ENCODE peak calls at places on chromosomes 11 and 22, in four cellular contexts. T is fibroblast of the aortic adventitia, V is epithelial cell of esophagus, J is endodermal cell. I is an unnamed sample.

GRCh38 chr22:27120036-27120435 is 462.6 kb downstream of the MIAT start:
- DNase-seq in T (no peak), J (no peak), V (no peak), I (no peak)

GRCh38 chr11:35166369-35167360 is 27.7 kb downstream of the CD44 start:
- DNase-seq in J (no peak), V (peak; percentile 98), T (peak; percentile 93), I (peak; percentile 95)

GRCh38 chr11:118202599-118203422 is 22.0 kb downstream of the JAML start:
- DNase-seq in T (no peak), V (no peak), J (no peak), I (no peak)

GRCh38 chr11:60924906-60925684 is 835 bp downstream of the TMEM132A start:
- DNase-seq in T (no peak), V (peak; percentile 8), J (peak; percentile 74), I (no peak)

GRCh38 chr11:130187096-130187495 is 27.5 kb downstream of the ST14 start:
- DNase-seq in V (no peak), T (no peak), J (no peak), I (no peak)

GRCh38 chr11:117704416-117705150 is 92.4 kb downstream of the DSCAML1 start:
- DNase-seq in J (peak; percentile 57), V (no peak), T (no peak), I (no peak)

GRCh38 chr11:114291381-114291780 is 4.8 kb upstream of the NNMT start:
- DNase-seq in J (no peak), V (no peak), T (peak; percentile 76), I (peak; percentile 84)

GRCh38 chr22:20937031-20937793 is 20.0 kb downstream of the CRKL start:
- DNase-seq in J (no peak), T (no peak), V (no peak), I (no peak)

GRCh38 chr11:85854557-85855340 is 434 bp upstream of the CCDC83 start:
- DNase-seq in V (peak; percentile 89), J (peak; percentile 98), T (peak; percentile 90), I (peak; percentile 89)

GRCh38 chr11:20156876-20157613 is 3.2 kb downstream of the DBX1 start:
- DNase-seq in J (peak; percentile 80), T (no peak), V (no peak), I (no peak)

GRCh38 chr22:22587577-22588188 is 28.6 kb upstream of the PRAME start:
- DNase-seq in J (no peak), T (no peak), V (no peak), I (no peak)

GRCh38 chr22:41563051-41563711 is 2.4 kb downstream of the CSDC2 start:
- DNase-seq in T (peak; percentile 65), J (peak; percentile 76), V (peak; percentile 55), I (peak; percentile 83)

GRCh38 chr22:36833073-36833472 is 16.2 kb upstream of the PVALB start:
- DNase-seq in V (no peak), J (no peak), T (no peak), I (no peak)

GRCh38 chr11:130840683-130841082 is 75.6 kb downstream of the SNX19 start:
- DNase-seq in V (no peak), T (no peak), J (no peak), I (peak; percentile 52)

GRCh38 chr11:80103149-80103859 is 662.5 kb upstream of the TENM4 start:
- DNase-seq in J (no peak), V (peak; percentile 84), T (peak; percentile 75), I (peak; percentile 95)

GRCh38 chr11:73192272-73192671 is 25.8 kb upstream of the P2RY2 start:
- DNase-seq in V (peak; percentile 99), T (no peak), J (no peak), I (no peak)

GRCh38 chr11:134038897-134039470 is 29.9 kb upstream of the JAM3 start:
- DNase-seq in J (no peak), V (no peak), T (no peak), I (no peak)

GRCh38 chr11:67239795-67240574 is 26.3 kb upstream of the GRK2 start:
- DNase-seq in V (peak; percentile 100), J (peak; percentile 99), T (peak; percentile 98), I (peak; percentile 97)
- TF ChIP-seq CTCF in V (no peak), J (no peak), T (peak; percentile 28), I (no peak)

GRCh38 chr11:71294846-71295600 is 42.6 kb upstream of the SHANK2 start:
- DNase-seq in V (no peak), T (no peak), J (peak; percentile 17), I (no peak)

GRCh38 chr11:71298016-71298550 is 45.7 kb upstream of the SHANK2 start:
- DNase-seq in J (peak; percentile 17), V (no peak), T (no peak), I (no peak)

GRCh38 chr11:71298761-71299181 is 46.4 kb upstream of the SHANK2 start:
- DNase-seq in T (no peak), V (no peak), J (peak; percentile 25), I (no peak)

DNA sequence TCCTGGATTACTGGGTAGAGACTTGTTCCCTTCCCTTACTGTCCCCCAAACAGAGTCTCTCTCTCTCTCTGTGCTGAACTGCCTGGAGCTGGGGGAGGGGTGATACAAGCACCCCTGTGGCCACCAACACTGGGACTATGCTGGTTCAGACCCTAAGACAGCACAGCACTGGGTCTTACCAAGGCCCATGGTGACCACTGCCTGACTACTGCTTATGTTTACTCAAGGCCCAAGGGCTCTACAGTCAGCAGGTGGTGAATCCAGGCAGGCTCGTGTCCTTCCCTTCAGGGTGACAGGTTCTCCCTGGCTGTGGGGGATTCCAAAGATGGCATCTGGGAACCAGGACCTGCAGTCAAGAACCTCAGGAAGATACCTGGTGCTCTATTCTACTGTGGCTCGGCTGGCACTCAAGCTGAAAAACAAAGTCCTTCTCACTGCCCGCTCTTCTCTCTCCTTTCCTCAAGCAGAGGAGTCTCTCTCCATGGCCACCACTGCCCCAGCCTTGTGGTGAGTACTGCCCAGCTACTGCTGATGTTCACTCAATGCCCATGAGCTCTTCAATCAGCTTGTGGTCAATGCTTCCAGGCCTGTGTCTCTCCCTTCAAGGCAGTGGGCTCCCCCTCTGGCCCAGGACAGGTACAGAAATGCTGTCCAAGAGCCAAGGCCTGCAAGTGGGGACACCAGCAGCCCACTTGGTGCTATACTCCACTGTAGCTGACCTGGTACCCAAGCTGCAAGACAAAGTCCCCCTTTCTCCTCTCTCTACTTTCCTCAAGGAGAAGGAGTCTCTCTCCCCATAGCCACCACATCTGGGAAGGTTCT is 41.8 kb upstream of the SHANK2 start:
- DNase-seq in T (no peak), V (no peak), J (peak; percentile 38), I (no peak)
- H3K4me3 ChIP-seq in T (no peak overlapping the region), V (no peak overlapping the region), J (no peak overlapping the region), I (no peak overlapping the region)

GRCh38 chr22:30204742-30205111 is 41.8 kb downstream of the LIF start:
- DNase-seq in T (peak; percentile 92), V (peak; percentile 54), J (no peak), I (peak; percentile 88)
- TF ChIP-seq CTCF in T (no peak), V (no peak), J (no peak), I (no peak)

DNA sequence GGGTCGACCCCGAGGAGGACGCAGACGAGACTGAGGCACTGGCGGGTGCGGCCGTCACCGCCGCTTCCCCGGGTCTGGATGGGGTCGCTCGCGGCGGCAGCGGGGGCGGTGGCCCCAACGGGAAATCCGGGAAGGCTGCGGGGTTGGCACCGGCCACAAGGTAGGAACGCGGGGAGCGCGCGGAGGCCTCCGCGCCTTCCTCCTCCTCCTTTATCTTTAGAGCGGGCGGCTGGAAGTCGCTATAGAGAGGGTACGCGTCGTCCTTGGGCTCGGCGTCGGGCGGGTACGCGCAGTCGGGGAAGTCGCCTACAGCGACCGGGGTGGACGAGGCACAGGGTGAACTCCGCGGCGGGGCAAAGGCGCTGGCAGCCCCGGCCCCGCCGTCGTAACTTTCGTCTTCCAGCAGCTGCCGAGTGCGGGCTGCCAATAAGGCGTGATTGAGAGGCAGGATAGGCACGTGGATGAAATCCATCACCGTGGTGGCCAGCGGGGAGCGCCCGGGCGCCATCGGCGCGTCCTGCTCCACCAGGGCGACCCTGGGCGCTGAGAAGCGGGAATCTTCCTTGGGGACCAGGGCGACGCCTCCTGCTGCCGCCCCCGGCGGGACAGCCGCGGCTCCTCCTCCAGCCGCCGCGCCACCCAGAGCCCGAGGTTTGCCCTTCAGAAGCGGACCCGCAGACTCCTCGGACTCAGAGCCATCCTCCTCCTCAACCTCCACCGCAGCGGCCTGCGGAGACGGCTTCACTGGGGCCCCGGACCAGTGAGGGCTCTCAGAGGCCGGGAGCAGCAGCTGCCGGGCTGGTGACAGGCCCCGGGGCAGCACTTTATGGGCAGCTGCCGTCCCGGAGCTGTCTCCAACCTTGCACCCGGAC is 1.7 kb downstream of the PGR start:
- DNase-seq in J (peak; percentile 85), V (no peak), T (no peak), I (no peak)
- H3K4me3 ChIP-seq in J (peak overlapping the region; percentile 74), V (no peak overlapping the region), T (peak overlapping the region; percentile 54), I (peak overlapping the region; percentile 38)

GRCh38 chr11:69797156-69797555 is 22.0 kb upstream of the FGF4 start:
- DNase-seq in T (no peak), J (no peak), V (no peak), I (no peak)
- TF ChIP-seq CTCF in T (no peak), J (peak; percentile 40), V (no peak), I (no peak)

GRCh38 chr11:7450836-7451235 is 34.5 kb upstream of the OLFML1 start:
- DNase-seq in J (no peak), V (no peak), T (peak; percentile 6), I (no peak)

GRCh38 chr11:7449196-7449840 is 36.0 kb upstream of the OLFML1 start:
- DNase-seq in J (no peak), T (no peak), V (no peak), I (no peak)

GRCh38 chr11:7451520-7451919 is 33.8 kb upstream of the OLFML1 start:
- DNase-seq in V (no peak), J (peak; percentile 61), T (no peak), I (no peak)

GRCh38 chr11:7449841-7450214 is 35.5 kb upstream of the OLFML1 start:
- DNase-seq in J (no peak), V (peak; percentile 24), T (no peak), I (no peak)

DNA sequence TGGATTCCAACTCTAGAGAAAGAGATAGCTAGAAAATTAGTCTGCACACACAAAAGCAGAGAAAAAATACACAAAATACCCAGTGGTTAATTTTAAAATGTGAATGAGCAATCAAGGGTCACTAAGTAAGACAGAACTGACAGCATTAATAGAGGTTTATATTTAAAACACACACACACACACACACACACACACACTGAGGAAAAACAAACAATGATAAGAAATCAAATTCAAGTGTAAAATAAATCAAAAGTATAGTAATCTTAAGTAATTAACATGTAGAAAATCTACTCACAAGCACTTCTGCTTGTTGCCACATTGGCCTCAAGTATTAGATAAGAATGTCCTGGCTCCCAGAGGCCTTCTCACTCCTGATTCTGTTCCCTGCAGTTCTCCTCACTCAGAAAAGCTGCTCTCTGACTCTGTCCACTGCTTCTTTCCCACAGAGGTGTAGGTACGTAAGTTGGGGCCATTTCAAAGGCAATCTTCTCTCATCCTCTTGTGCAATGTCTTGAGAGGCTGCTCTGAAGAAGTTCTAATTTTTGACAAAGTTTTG is 33.3 kb upstream of the OLFML1 start:
- DNase-seq in T (no peak), J (no peak), V (no peak), I (no peak)
- H3K4me3 ChIP-seq in T (no peak overlapping the region), J (no peak overlapping the region), V (no peak overlapping the region), I (no peak overlapping the region)

GRCh38 chr11:2825261-2825885 is 60.2 kb downstream of the CDKN1C start:
- DNase-seq in V (no peak), T (peak; percentile 89), J (no peak), I (peak; percentile 70)
- TF ChIP-seq CTCF in V (no peak), T (peak; percentile 47), J (no peak), I (peak; percentile 3)

GRCh38 chr22:25237503-25237902 is 18.1 kb downstream of the CRYBB2 start:
- DNase-seq in T (no peak), V (no peak), J (no peak), I (no peak)

GRCh38 chr22:25236417-25236816 is 17.0 kb downstream of the CRYBB2 start:
- DNase-seq in V (no peak), J (no peak), T (no peak), I (no peak)

GRCh38 chr22:25232301-25232700 is 12.9 kb downstream of the CRYBB2 start:
- DNase-seq in T (peak; percentile 44), J (no peak), V (peak; percentile 80), I (peak; percentile 28)

GRCh38 chr22:25235547-25236290 is 16.3 kb downstream of the CRYBB2 start:
- DNase-seq in V (peak; percentile 81), J (peak; percentile 96), T (peak; percentile 64), I (peak; percentile 64)
- H3K4me3 ChIP-seq in V (no peak overlapping the region), J (no peak overlapping the region), T (no peak overlapping the region), I (no peak overlapping the region)

I was measured in fibroblast of mammary gland.